ENCODE peak calls at places on chromosomes 1 and 21, in nine cellular contexts. One of them, this sample, is unnamed.
A peak's percentile ranks its signal among the peaks of the same experiment; 100 is the strongest.

GRCh38 chr1:161207173-161207572 is 5.0 kb downstream of the NDUFS2 start:
- DNase-seq in T-helper 22 cell: no peak
- DNase-seq in activated CD4-positive, alpha-beta memory T cell treated with anti-CD3 and anti-CD28 coated beads for 36 hours: no peak
- DNase-seq in AG09319: no peak
- DNase-seq in occipital lobe: no peak
- DNase-seq in NCI-H82: no peak
- DNase-seq in fibroblast of the aortic adventitia: no peak
- DNase-seq in COR-L47: no peak
- DNase-seq in NCI-H1092: no peak
- DNase-seq in this sample: no peak

GRCh38 chr1:228364068-228364705 is 42.4 kb downstream of the TRIM11 start:
- DNase-seq in COR-L47: no peak
- DNase-seq in activated CD4-positive, alpha-beta memory T cell treated with anti-CD3 and anti-CD28 coated beads for 36 hours: no peak
- DNase-seq in fibroblast of the aortic adventitia: no peak
- DNase-seq in occipital lobe: no peak
- DNase-seq in NCI-H82: no peak
- DNase-seq in AG09319: no peak
- DNase-seq in T-helper 22 cell: no peak
- DNase-seq in NCI-H1092: no peak
- DNase-seq in this sample: no peak

GRCh38 chr1:241356187-241356518 is 852 bp downstream of the RGS7 start:
- DNase-seq in T-helper 22 cell: no peak
- DNase-seq in activated CD4-positive, alpha-beta memory T cell treated with anti-CD3 and anti-CD28 coated beads for 36 hours: no peak
- DNase-seq in NCI-H1092: peak; percentile 41
- DNase-seq in AG09319: no peak
- DNase-seq in fibroblast of the aortic adventitia: no peak
- DNase-seq in occipital lobe: no peak
- DNase-seq in COR-L47: peak; percentile 24
- DNase-seq in NCI-H82: peak; percentile 64
- DNase-seq in this sample: no peak

GRCh38 chr1:41739061-41739955 is 179.4 kb downstream of the HIVEP3 start:
- DNase-seq in T-helper 22 cell: peak; percentile 38
- DNase-seq in NCI-H1092: no peak
- DNase-seq in fibroblast of the aortic adventitia: peak; percentile 27
- DNase-seq in AG09319: peak; percentile 47
- DNase-seq in activated CD4-positive, alpha-beta memory T cell treated with anti-CD3 and anti-CD28 coated beads for 36 hours: peak; percentile 95
- DNase-seq in occipital lobe: no peak
- DNase-seq in NCI-H82: no peak
- DNase-seq in COR-L47: no peak
- DNase-seq in this sample: no peak

GRCh38 chr1:246476771-246477170 is 30.3 kb downstream of the SMYD3 start:
- DNase-seq in occipital lobe: no peak
- DNase-seq in activated CD4-positive, alpha-beta memory T cell treated with anti-CD3 and anti-CD28 coated beads for 36 hours: no peak
- DNase-seq in NCI-H1092: no peak
- DNase-seq in COR-L47: no peak
- DNase-seq in T-helper 22 cell: no peak
- DNase-seq in AG09319: no peak
- DNase-seq in NCI-H82: no peak
- DNase-seq in fibroblast of the aortic adventitia: no peak
- DNase-seq in this sample: peak; percentile 57

GRCh38 chr1:221865808-221866207 is 123.9 kb upstream of the DUSP10 start:
- DNase-seq in activated CD4-positive, alpha-beta memory T cell treated with anti-CD3 and anti-CD28 coated beads for 36 hours: no peak
- DNase-seq in fibroblast of the aortic adventitia: no peak
- DNase-seq in COR-L47: no peak
- DNase-seq in occipital lobe: no peak
- DNase-seq in AG09319: no peak
- DNase-seq in NCI-H82: no peak
- DNase-seq in T-helper 22 cell: no peak
- DNase-seq in NCI-H1092: no peak
- DNase-seq in this sample: no peak

GRCh38 chr21:19998450-19998849 is 999.8 kb upstream of the NCAM2 start:
- DNase-seq in NCI-H1092: no peak
- DNase-seq in COR-L47: no peak
- DNase-seq in fibroblast of the aortic adventitia: no peak
- DNase-seq in T-helper 22 cell: no peak
- DNase-seq in AG09319: no peak
- DNase-seq in occipital lobe: no peak
- DNase-seq in NCI-H82: no peak
- DNase-seq in activated CD4-positive, alpha-beta memory T cell treated with anti-CD3 and anti-CD28 coated beads for 36 hours: no peak
- DNase-seq in this sample: no peak

GRCh38 chr1:225816643-225817538 is 7.0 kb downstream of the EPHX1 start:
- DNase-seq in NCI-H82: no peak
- DNase-seq in activated CD4-positive, alpha-beta memory T cell treated with anti-CD3 and anti-CD28 coated beads for 36 hours: no peak
- DNase-seq in occipital lobe: no peak
- DNase-seq in AG09319: no peak
- DNase-seq in NCI-H1092: no peak
- DNase-seq in fibroblast of the aortic adventitia: peak; percentile 74
- DNase-seq in T-helper 22 cell: no peak
- DNase-seq in COR-L47: no peak
- DNase-seq in this sample: no peak

GRCh38 chr1:217660353-217661062 is 29.4 kb downstream of the SPATA17 start:
- DNase-seq in NCI-H82: peak; percentile 38
- DNase-seq in NCI-H1092: no peak
- DNase-seq in occipital lobe: no peak
- DNase-seq in fibroblast of the aortic adventitia: peak; percentile 69
- DNase-seq in activated CD4-positive, alpha-beta memory T cell treated with anti-CD3 and anti-CD28 coated beads for 36 hours: no peak
- DNase-seq in AG09319: peak; percentile 23
- DNase-seq in T-helper 22 cell: no peak
- DNase-seq in COR-L47: peak; percentile 1
- DNase-seq in this sample: peak; percentile 55

GRCh38 chr1:204503122-204503912 is 8.7 kb upstream of the PIK3C2B start:
- DNase-seq in NCI-H1092: peak; percentile 73
- DNase-seq in occipital lobe: no peak
- DNase-seq in T-helper 22 cell: no peak
- DNase-seq in AG09319: no peak
- DNase-seq in fibroblast of the aortic adventitia: peak; percentile 90
- DNase-seq in COR-L47: peak; percentile 45
- DNase-seq in NCI-H82: peak; percentile 84
- DNase-seq in activated CD4-positive, alpha-beta memory T cell treated with anti-CD3 and anti-CD28 coated beads for 36 hours: no peak
- DNase-seq in this sample: peak; percentile 80

GRCh38 chr1:172895050-172895460 is 155.7 kb downstream of the TNFSF18 start:
- DNase-seq in COR-L47: no peak
- DNase-seq in NCI-H82: no peak
- DNase-seq in T-helper 22 cell: no peak
- DNase-seq in activated CD4-positive, alpha-beta memory T cell treated with anti-CD3 and anti-CD28 coated beads for 36 hours: peak; percentile 29
- DNase-seq in occipital lobe: no peak
- DNase-seq in AG09319: no peak
- DNase-seq in fibroblast of the aortic adventitia: no peak
- DNase-seq in NCI-H1092: no peak
- DNase-seq in this sample: peak; percentile 32

GRCh38 chr1:1100296-1100695 is 15.6 kb downstream of the C1orf159 start:
- DNase-seq in COR-L47: no peak
- DNase-seq in T-helper 22 cell: no peak
- DNase-seq in activated CD4-positive, alpha-beta memory T cell treated with anti-CD3 and anti-CD28 coated beads for 36 hours: no peak
- DNase-seq in AG09319: no peak
- DNase-seq in fibroblast of the aortic adventitia: no peak
- DNase-seq in NCI-H1092: no peak
- DNase-seq in occipital lobe: no peak
- DNase-seq in NCI-H82: no peak
- DNase-seq in this sample: no peak